ENCODE peak calls at places on chromosomes 4 and X, in five cellular contexts. V, G, E, S and K are unnamed samples.

GRCh38 chrX:140503714-140504351 is 1.0 kb downstream of the SOX3 start:
- DNase-seq in S (no peak), G (peak; percentile 35), V (no peak), E (no peak), K (no peak)

GRCh38 chrX:45274576-45274975 is 73.9 kb upstream of the DIPK2B start:
- DNase-seq in V (no peak), G (no peak), E (no peak), S (peak; percentile 13), K (no peak)

GRCh38 chrX:13836575-13836974 is 19.7 kb upstream of the GPM6B start:
- DNase-seq in V (no peak), E (no peak), S (no peak), G (no peak), K (no peak)

GRCh38 chr4:56683455-56683854 is 2.4 kb upstream of the HOPX start:
- DNase-seq in V (no peak), S (no peak), G (no peak), E (no peak), K (no peak)

GRCh38 chrX:4579480-4579879 is 866.0 kb upstream of the PRKX start:
- DNase-seq in G (no peak), V (no peak), S (no peak), E (no peak), K (no peak)

GRCh38 chr4:76977731-76978350 is 28.3 kb downstream of the SEPTIN11 start:
- DNase-seq in S (peak; percentile 85), G (peak; percentile 37), E (peak; percentile 56), V (no peak), K (no peak)

GRCh38 chr4:153780221-153780620 is 8.7 kb downstream of the SFRP2 start:
- DNase-seq in S (no peak), E (no peak), G (no peak), V (no peak), K (no peak)

GRCh38 chrX:105972690-105973386 is 65.7 kb downstream of the SERPINA7 start:
- DNase-seq in E (peak; percentile 1), S (no peak), V (no peak), G (no peak), K (no peak)

GRCh38 chr4:7354937-7355336 is 79.8 kb downstream of the PSAPL1 start:
- DNase-seq in E (no peak), V (no peak), S (no peak), G (peak; percentile 50), K (no peak)

GRCh38 chrX:153938226-153938786 is 3.5 kb upstream of the NAA10 start:
- DNase-seq in G (no peak), S (no peak), E (no peak), V (no peak), K (no peak)

GRCh38 chrX:139691493-139691842 is 16.5 kb downstream of the MCF2 start:
- DNase-seq in G (peak; percentile 14), E (no peak), S (peak; percentile 3), V (no peak), K (no peak)

GRCh38 chrX:141278306-141278705 is 36.0 kb upstream of the SPANXC start:
- DNase-seq in E (peak; percentile 14), S (peak; percentile 42), G (peak; percentile 7), V (no peak), K (no peak)

GRCh38 chr4:76984788-76985211 is 35.2 kb downstream of the SEPTIN11 start:
- DNase-seq in E (peak; percentile 83), S (peak; percentile 100), V (no peak), G (peak; percentile 83), K (no peak)

GRCh38 chr4:1171306-1172227 is 816 bp downstream of the SPON2 start:
- DNase-seq in S (no peak), E (no peak), G (peak; percentile 38), V (no peak), K (no peak)

GRCh38 chr4:5636766-5637670 is 71.3 kb downstream of the EVC2 start:
- DNase-seq in G (no peak), S (peak; percentile 23), V (no peak), E (no peak), K (no peak)

GRCh38 chrX:40006025-40007017 is 91.4 kb downstream of the BCOR start:
- DNase-seq in V (no peak), E (no peak), S (no peak), G (peak; percentile 60), K (no peak)

GRCh38 chrX:69021561-69021960 is 143.7 kb downstream of the PJA1 start:
- DNase-seq in V (no peak), S (no peak), E (no peak), G (no peak), K (no peak)

GRCh38 chr4:106032851-106033286 is 137.6 kb downstream of the NPNT start:
- DNase-seq in E (no peak), V (no peak), G (peak; percentile 43), S (peak; percentile 51), K (no peak)

GRCh38 chr4:147049940-147050852 is 104.5 kb upstream of the TTC29 start:
- DNase-seq in E (no peak), V (no peak), G (peak; percentile 9), S (peak; percentile 73), K (no peak)

GRCh38 chr4:78569291-78569821 is 17.8 kb downstream of the ANXA3 start:
- DNase-seq in S (peak; percentile 89), G (peak; percentile 71), E (peak; percentile 74), V (no peak), K (no peak)

GRCh38 chrX:29229802-29230201 is 642.6 kb downstream of the IL1RAPL1 start:
- DNase-seq in G (no peak), S (peak; percentile 29), V (no peak), E (no peak), K (no peak)

GRCh38 chr4:167614866-167615265 is 380.6 kb upstream of the SPOCK3 start:
- DNase-seq in S (peak; percentile 13), E (no peak), G (no peak), V (no peak), K (no peak)

GRCh38 chr4:24372915-24373314 is 211.4 kb downstream of the DHX15 start:
- DNase-seq in G (no peak), V (no peak), E (no peak), S (no peak), K (no peak)

GRCh38 chrX:63012574-63012973 is 338.6 kb downstream of the SPIN4 start:
- DNase-seq in V (no peak), S (peak; percentile 3), E (no peak), G (no peak), K (no peak)

GRCh38 chr4:59685626-59686025 is 1514.5 kb upstream of the ADGRL3 start:
- DNase-seq in G (no peak), E (no peak), V (no peak), S (no peak), K (no peak)

GRCh38 chr4:56532239-56532638 is 26.6 kb downstream of the ARL9 start:
- DNase-seq in G (no peak), S (no peak), V (no peak), E (no peak), K (no peak)

GRCh38 chr4:6953751-6954380 is 44.2 kb downstream of the TBC1D14 start:
- DNase-seq in E (peak; percentile 63), G (peak; percentile 95), S (peak; percentile 76), V (no peak), K (no peak)

GRCh38 chrX:114800719-114801118 is 216.7 kb downstream of the IL13RA2 start:
- DNase-seq in S (peak; percentile 73), E (no peak), G (peak; percentile 9), V (no peak), K (no peak)

GRCh38 chr4:109332926-109333464 is 30.5 kb upstream of the COL25A1 start:
- DNase-seq in S (peak; percentile 2), E (peak; percentile 13), V (no peak), G (peak; percentile 8), K (no peak)

GRCh38 chr4:165609653-165610052 is 230.8 kb downstream of the CPE start:
- DNase-seq in V (no peak), G (no peak), S (no peak), E (no peak), K (no peak)

GRCh38 chr4:23934915-23935314 is 45.1 kb upstream of the PPARGC1A start:
- DNase-seq in E (peak; percentile 87), V (no peak), S (peak; percentile 77), G (peak; percentile 60), K (no peak)

GRCh38 chr4:10086506-10087120 is 30.0 kb downstream of the WDR1 start:
- DNase-seq in S (no peak), G (no peak), V (no peak), E (no peak), K (no peak)

GRCh38 chr4:168881754-168882153 is 128.3 kb downstream of the CBR4 start:
- DNase-seq in G (no peak), V (no peak), E (peak; percentile 40), S (no peak), K (no peak)

GRCh38 chr4:8546766-8547107 is 33.5 kb upstream of the GPR78 start:
- DNase-seq in V (no peak), E (no peak), S (no peak), G (no peak), K (no peak)

GRCh38 chrX:8755116-8755515 is 23.2 kb upstream of the ANOS1 start:
- DNase-seq in S (no peak), E (peak; percentile 22), V (no peak), G (no peak), K (no peak)